ENCODE peak calls at places on chromosomes 6 and 20, in nine cellular contexts. A is H7; W is mucosa of gallbladder; K is coronary artery; G is HTR-8/SVneo; N is T-helper 2 cell; X is B cell; R is HT1080; C is stimulated activated CD4-positive, alpha-beta T cell treated with anti-CD3 and anti-CD28 coated beads, Interleukin-1b, Interleukin-23, amount 100 ng/mL, for 24 hours. H is an unnamed sample.
A peak's percentile ranks its signal among the peaks of the same experiment; 100 is the strongest.

GRCh38 chr6:45970326-45970725 is 45.3 kb downstream of the CLIC5 start:
- DNase-seq in C (no peak), X (no peak), A (no peak), R (no peak), W (no peak), G (no peak), N (no peak), K (no peak), H (no peak)

GRCh38 chr20:9281770-9282169 is 212.9 kb downstream of the PLCB4 start:
- DNase-seq in A (no peak), G (no peak), C (no peak), K (no peak), X (no peak), W (no peak), N (no peak), R (no peak), H (no peak)

GRCh38 chr6:3585320-3585935 is 128.6 kb upstream of the SLC22A23 start:
- DNase-seq in K (no peak), G (peak; percentile 44), R (peak; percentile 51), C (no peak), A (no peak), N (no peak), X (no peak), W (no peak), H (no peak)

GRCh38 chr6:128919412-128919811 is 36.5 kb downstream of the LAMA2 start:
- DNase-seq in W (no peak), A (no peak), C (no peak), R (no peak), N (no peak), G (no peak), K (no peak), X (no peak), H (no peak)

GRCh38 chr6:37826188-37826587 is 6.7 kb downstream of the ZFAND3 start:
- DNase-seq in A (no peak), N (no peak), C (no peak), X (no peak), W (no peak), G (no peak), R (no peak), K (no peak), H (no peak)

GRCh38 chr6:119076966-119077642 is 1.4 kb downstream of the FAM184A start:
- DNase-seq in K (no peak), N (no peak), G (no peak), R (no peak), A (no peak), C (no peak), W (no peak), X (no peak), H (no peak)

GRCh38 chr20:1331101-1331500 is 2.2 kb upstream of the SDCBP2 start:
- DNase-seq in K (peak; percentile 57), W (no peak), A (no peak), R (no peak), N (no peak), X (no peak), C (no peak), G (no peak), H (no peak)

GRCh38 chr6:79261666-79262065 is 27.2 kb upstream of the HMGN3 start:
- DNase-seq in R (no peak), K (no peak), N (no peak), A (no peak), X (no peak), W (no peak), G (no peak), C (no peak), H (no peak)

GRCh38 chr6:85600713-85601313 is 7.2 kb upstream of the SNX14 start:
- DNase-seq in G (no peak), K (no peak), N (no peak), W (no peak), A (no peak), R (no peak), X (no peak), C (no peak), H (no peak)

GRCh38 chr20:35490736-35491181 is 35.4 kb downstream of the CEP250 start:
- DNase-seq in N (peak; percentile 25), G (no peak), X (peak; percentile 75), R (no peak), A (no peak), K (no peak), W (peak; percentile 18), C (no peak), H (peak; percentile 54)

GRCh38 chr6:2989332-2990178 is 10.1 kb upstream of the NQO2 start:
- DNase-seq in W (peak; percentile 93), R (peak; percentile 91), K (peak; percentile 89), G (peak; percentile 75), C (peak; percentile 33), A (peak; percentile 77), N (peak; percentile 48), X (peak; percentile 93), H (peak; percentile 62)

GRCh38 chr20:17856024-17856564 is 112.5 kb downstream of the SNX5 start:
- DNase-seq in W (peak; percentile 62), R (peak; percentile 62), K (no peak), N (no peak), G (no peak), X (peak; percentile 78), C (no peak), A (no peak), H (no peak)

H was measured in CD8-positive, alpha-beta memory T cell.